ENCODE peak calls at places on chromosomes 16 and 17, in five cellular contexts. G, Y, T, H and D are unnamed samples.

GRCh38 chr17:7748098-7748775 is 30.7 kb downstream of the DNAH2 start:
- DNase-seq in T (no peak), G (no peak), Y (peak; percentile 15), H (no peak), D (no peak)

GRCh38 chr17:39486242-39486641 is 25.0 kb downstream of the CDK12 start:
- DNase-seq in T (no peak), H (no peak), Y (no peak), G (no peak), D (no peak)

GRCh38 chr17:38588775-38589174 is 17.0 kb downstream of the SRCIN1 start:
- DNase-seq in H (no peak), G (no peak), Y (no peak), T (no peak), D (no peak)

GRCh38 chr17:27466748-27467375 is 10.6 kb downstream of the KSR1 start:
- DNase-seq in Y (peak; percentile 73), T (no peak), G (no peak), H (no peak), D (no peak)

GRCh38 chr17:75848523-75849303 is 4.5 kb upstream of the UNC13D start:
- DNase-seq in Y (peak; percentile 86), G (peak; percentile 71), T (peak; percentile 82), H (no peak), D (peak; percentile 20)

GRCh38 chr17:10987786-10988185 is 149.9 kb upstream of the PIRT start:
- DNase-seq in Y (no peak), T (no peak), G (no peak), H (no peak), D (no peak)

GRCh38 chr17:38868968-38869646 is 751 bp upstream of the LASP1 start:
- DNase-seq in Y (peak; percentile 93), G (peak; percentile 88), T (peak; percentile 100), H (peak; percentile 90), D (peak; percentile 70)

GRCh38 chr16:28042856-28043255 is 20.7 kb downstream of the GSG1L start:
- DNase-seq in T (no peak), Y (no peak), G (no peak), H (no peak), D (no peak)

GRCh38 chr17:8206536-8206935 is 3.8 kb downstream of the AURKB start:
- DNase-seq in T (no peak), G (no peak), H (no peak), Y (no peak), D (no peak)

GRCh38 chr16:17173134-17173729 is 297.5 kb downstream of the XYLT1 start:
- DNase-seq in H (peak; percentile 27), T (no peak), G (no peak), Y (peak; percentile 67), D (no peak)

GRCh38 chr17:80210348-80211108 is 9.6 kb downstream of the SGSH start:
- DNase-seq in G (no peak), Y (no peak), H (no peak), T (no peak), D (no peak)

GRCh38 chr16:58644765-58645487 is 15.3 kb upstream of the CNOT1 start:
- DNase-seq in T (peak; percentile 43), G (no peak), H (no peak), Y (no peak), D (no peak)

GRCh38 chr16:72001180-72001890 is 1.1 kb upstream of the PKD1L3 start:
- DNase-seq in H (no peak), G (no peak), T (no peak), Y (no peak), D (no peak)

GRCh38 chr17:19729900-19730299 is 13.5 kb upstream of the SLC47A2 start:
- DNase-seq in G (no peak), Y (no peak), H (no peak), T (no peak), D (no peak)

GRCh38 chr16:75566889-75567255 is 693 bp downstream of the GABARAPL2 start:
- DNase-seq in G (no peak), T (peak; percentile 31), H (no peak), Y (no peak), D (no peak)

GRCh38 chr17:64155751-64156544 is 26.0 kb upstream of the ERN1 start:
- DNase-seq in Y (no peak), G (no peak), H (peak; percentile 95), T (peak; percentile 66), D (no peak)

GRCh38 chr17:41340496-41340895 is 10.1 kb downstream of the KRT33A start:
- DNase-seq in T (peak; percentile 58), G (no peak), H (no peak), Y (no peak), D (no peak)

GRCh38 chr17:55433029-55433628 is 11.5 kb upstream of the MMD start:
- DNase-seq in Y (no peak), G (no peak), T (peak; percentile 54), H (no peak), D (no peak)

GRCh38 chr16:31267332-31268032 is 7.7 kb downstream of the ITGAM start:
- DNase-seq in H (no peak), G (no peak), T (no peak), Y (peak; percentile 10), D (no peak)

GRCh38 chr17:46783031-46783593 is 35.4 kb downstream of the WNT3 start:
- DNase-seq in Y (no peak), T (peak; percentile 38), G (no peak), H (no peak), D (no peak)

GRCh38 chr17:12613566-12613965 is 52.1 kb upstream of the MYOCD start:
- DNase-seq in G (no peak), Y (no peak), H (no peak), T (no peak), D (no peak)

GRCh38 chr17:3993493-3994220 is 29.4 kb upstream of the ATP2A3 start:
- DNase-seq in T (no peak), G (no peak), Y (no peak), H (no peak), D (no peak)

GRCh38 chr17:82577300-82577699 is 57.8 kb downstream of the FOXK2 start:
- DNase-seq in Y (no peak), T (no peak), G (no peak), H (no peak), D (no peak)

GRCh38 chr17:31560836-31561235 is 169.4 kb downstream of the RAB11FIP4 start:
- DNase-seq in H (no peak), T (no peak), Y (no peak), G (no peak), D (no peak)

GRCh38 chr16:51440096-51440495 is 289.0 kb upstream of the SALL1 start:
- DNase-seq in G (no peak), H (peak; percentile 86), Y (no peak), T (no peak), D (peak; percentile 67)

GRCh38 chr17:72467841-72468653 is 347.2 kb downstream of the SOX9 start:
- DNase-seq in T (no peak), H (no peak), G (no peak), Y (no peak), D (no peak)

GRCh38 chr17:50908140-50908859 is 42.1 kb upstream of the TOB1 start:
- DNase-seq in H (no peak), T (no peak), Y (no peak), G (no peak), D (no peak)